ENCODE peak calls at places on chromosomes 3 and 15, in six cellular contexts. J, V, O, F, L and M are unnamed samples.
A peak's percentile ranks its signal among the peaks of the same experiment; 100 is the strongest.

GRCh38 chr15:60395276-60396011 is 2.3 kb downstream of the ANXA2 start:
- DNase-seq in O (no peak), L (no peak), J (no peak), V (no peak), F (peak; percentile 48), M (no peak)

GRCh38 chr3:151625057-151625456 is 108.7 kb upstream of the AADACL2 start:
- DNase-seq in L (no peak), O (no peak), F (peak; percentile 44), V (no peak), J (no peak), M (no peak)

GRCh38 chr15:89512631-89513030 is 16.2 kb upstream of the RHCG start:
- DNase-seq in J (no peak), O (no peak), L (no peak), V (no peak), F (no peak), M (no peak)

GRCh38 chr15:48414015-48414414 is 82.8 kb downstream of the DUT start:
- DNase-seq in F (peak; percentile 98), L (peak; percentile 68), J (peak; percentile 82), O (no peak), V (peak; percentile 73), M (peak; percentile 80)

GRCh38 chr3:32614956-32615355 is 44.3 kb upstream of the DYNC1LI1 start:
- DNase-seq in O (no peak), L (peak; percentile 93), F (peak; percentile 36), V (peak; percentile 52), J (peak; percentile 38), M (peak; percentile 26)

GRCh38 chr3:111238896-111239295 is 167.3 kb downstream of the NECTIN3 start:
- DNase-seq in L (no peak), V (no peak), J (no peak), F (no peak), O (no peak), M (no peak)

GRCh38 chr3:194632983-194633348 is 253 bp downstream of the TMEM44 start:
- DNase-seq in F (no peak), L (no peak), V (no peak), O (no peak), J (no peak), M (no peak)

GRCh38 chr15:96053039-96054021 is 277.2 kb upstream of the NR2F2 start:
- DNase-seq in L (no peak), O (peak; percentile 86), F (no peak), J (peak; percentile 46), V (no peak), M (peak; percentile 72)

GRCh38 chr3:12175844-12176453 is 17.2 kb upstream of the TIMP4 start:
- DNase-seq in J (peak; percentile 49), V (peak; percentile 68), F (peak; percentile 20), L (peak; percentile 50), O (no peak), M (peak; percentile 71)

GRCh38 chr15:42118650-42119531 is 24.5 kb upstream of the PLA2G4D start:
- DNase-seq in V (no peak), O (peak; percentile 55), F (no peak), L (no peak), J (no peak), M (peak; percentile 12)

GRCh38 chr3:34869696-34870095 is 769.6 kb upstream of the ARPP21 start:
- DNase-seq in L (no peak), F (no peak), O (no peak), J (no peak), V (no peak), M (no peak)

GRCh38 chr3:126179825-126180476 is 435 bp downstream of the ALDH1L1 start:
- DNase-seq in V (no peak), F (no peak), J (no peak), L (no peak), O (no peak), M (no peak)

GRCh38 chr15:82870727-82871576 is 61.5 kb downstream of the WHAMM start:
- DNase-seq in F (peak; percentile 14), O (no peak), J (peak; percentile 16), L (no peak), V (no peak), M (no peak)